ENCODE peak calls at places on chromosome 22, in five cellular contexts. E, C, G, D and Z are unnamed samples.

GRCh38 chr22:35842954-35843353 is 125.3 kb downstream of the APOL5 start:
- DNase-seq in E (peak; percentile 27), D (no peak), G (no peak), C (peak; percentile 40), Z (no peak)

GRCh38 chr22:17896552-17896951 is 122.3 kb upstream of the BID start:
- DNase-seq in G (no peak), C (peak; percentile 42), E (no peak), D (no peak), Z (no peak)

GRCh38 chr22:43185860-43186261 is 1.1 kb downstream of the TTLL12 start:
- DNase-seq in C (no peak), E (peak; percentile 24), D (no peak), G (no peak), Z (no peak)

GRCh38 chr22:37457093-37457893 is 28.9 kb downstream of the MFNG start:
- DNase-seq in C (peak; percentile 86), D (peak; percentile 89), E (peak; percentile 24), G (peak; percentile 53), Z (peak; percentile 57)

GRCh38 chr22:21712751-21713427 is 22.7 kb downstream of the YPEL1 start:
- DNase-seq in G (peak; percentile 20), C (peak; percentile 61), E (peak; percentile 69), D (peak; percentile 73), Z (no peak)

GRCh38 chr22:36331912-36332622 is 55.7 kb downstream of the MYH9 start:
- DNase-seq in D (peak; percentile 80), C (peak; percentile 22), E (peak; percentile 60), G (peak; percentile 52), Z (no peak)

GRCh38 chr22:42584364-42584940 is 30.2 kb downstream of the POLDIP3 start:
- DNase-seq in E (no peak), D (no peak), G (no peak), C (no peak), Z (no peak)

GRCh38 chr22:23068832-23069385 is 1.4 kb upstream of the GNAZ start:
- DNase-seq in C (no peak), D (no peak), G (no peak), E (no peak), Z (no peak)

GRCh38 chr22:30371981-30372380 is 15.2 kb downstream of the CCDC157 start:
- DNase-seq in C (no peak), E (no peak), G (no peak), D (no peak), Z (no peak)

GRCh38 chr22:36671398-36671797 is 32.2 kb downstream of the CACNG2 start:
- DNase-seq in C (no peak), G (no peak), E (no peak), D (no peak), Z (no peak)

GRCh38 chr22:18987765-18988164 is 51.7 kb upstream of the PRODH start:
- DNase-seq in C (peak; percentile 32), G (no peak), D (no peak), E (no peak), Z (no peak)

GRCh38 chr22:35347462-35347861 is 33.4 kb upstream of the HMOX1 start:
- DNase-seq in E (no peak), C (no peak), G (no peak), D (no peak), Z (no peak)